ENCODE peak calls at places on chromosomes 12 and 14, in nine cellular contexts. L is uterus, K is transverse colon, C is tibial nerve, Z is IMR-90, A is neural progenitor cell, F is left ventricle myocardium inferior, R is hepatocyte, M is kidney. Y is an unnamed sample.
A peak's percentile ranks its signal among the peaks of the same experiment; 100 is the strongest.

GRCh38 chr12:27575099-27575779 is 51.2 kb downstream of the PPFIBP1 start:
- DNase-seq in L (no peak), K (no peak), C (no peak), Z (peak; percentile 41), A (no peak), F (no peak), R (no peak), M (no peak), Y (no peak)

GRCh38 chr14:80926706-80927384 is 14.7 kb downstream of the CEP128 start:
- DNase-seq in L (no peak), K (no peak), C (no peak), Z (peak; percentile 90), A (no peak), F (no peak), R (no peak), M (no peak), Y (peak; percentile 20)

GRCh38 chr12:100253437-100253836 is 13.4 kb downstream of the DEPDC4 start:
- DNase-seq in L (no peak), K (no peak), C (no peak), Z (no peak), A (no peak), F (no peak), R (no peak), M (no peak), Y (no peak)

GRCh38 chr12:89906824-89907223 is 198.2 kb upstream of the ATP2B1 start:
- DNase-seq in L (no peak), K (no peak), C (no peak), Z (no peak), A (no peak), F (no peak), R (no peak), M (no peak), Y (no peak)

GRCh38 chr12:62260733-62261683 is 804 bp downstream of the USP15 start:
- DNase-seq in L (peak; percentile 13), K (peak; percentile 45), C (no peak), Z (peak; percentile 41), A (peak; percentile 65), F (peak; percentile 18), R (peak; percentile 66), M (no peak), Y (peak; percentile 62)

GRCh38 chr12:107749094-107749493 is 11.8 kb downstream of the PRDM4 start:
- DNase-seq in L (no peak), K (no peak), C (no peak), Z (peak; percentile 17), A (no peak), F (no peak), R (no peak), M (no peak), Y (peak; percentile 54)

GRCh38 chr12:115979351-115979750 is 298.1 kb downstream of the MED13L start:
- DNase-seq in L (no peak), K (no peak), C (no peak), Z (no peak), A (no peak), F (no peak), R (no peak), M (no peak), Y (no peak)

GRCh38 chr12:57864811-57865751 is 18.6 kb upstream of the CTDSP2 start:
- DNase-seq in L (peak; percentile 86), K (peak; percentile 82), C (peak; percentile 58), Z (peak; percentile 77), A (peak; percentile 67), F (peak; percentile 83), R (peak; percentile 87), M (peak; percentile 93), Y (peak; percentile 69)

GRCh38 chr12:121441555-121441954 is 41.6 kb downstream of the RNF34 start:
- DNase-seq in L (no peak), K (no peak), C (no peak), Z (no peak), A (no peak), F (no peak), R (no peak), M (no peak), Y (no peak)

GRCh38 chr14:103782376-103782775 is 65.0 kb downstream of the PPP1R13B start:
- DNase-seq in L (no peak), K (no peak), C (no peak), Z (no peak), A (no peak), F (no peak), R (no peak), M (no peak), Y (no peak)

GRCh38 chr12:8664228-8664963 is 1.8 kb upstream of the MFAP5 start:
- DNase-seq in L (peak; percentile 75), K (peak; percentile 11), C (peak; percentile 64), Z (no peak), A (no peak), F (peak; percentile 84), R (no peak), M (no peak), Y (no peak)

GRCh38 chr12:9741726-9742125 is 8.8 kb upstream of the CLECL1 start:
- DNase-seq in L (no peak), K (peak; percentile 67), C (no peak), Z (no peak), A (no peak), F (no peak), R (no peak), M (no peak), Y (no peak)

GRCh38 chr14:91573894-91574837 is 64.1 kb upstream of the PPP4R3A start:
- DNase-seq in L (no peak), K (peak; percentile 77), C (no peak), Z (peak; percentile 25), A (peak; percentile 62), F (peak; percentile 19), R (peak; percentile 61), M (peak; percentile 72), Y (peak; percentile 27)

GRCh38 chr14:100535287-100536131 is 51.7 kb downstream of the BEGAIN start:
- DNase-seq in L (peak; percentile 12), K (peak; percentile 4), C (peak; percentile 10), Z (no peak), A (no peak), F (peak; percentile 9), R (no peak), M (peak; percentile 30), Y (no peak)

GRCh38 chr14:105491366-105492006 is 440 bp downstream of the TEDC1 start:
- DNase-seq in L (peak; percentile 73), K (peak; percentile 83), C (no peak), Z (peak; percentile 20), A (peak; percentile 78), F (peak; percentile 67), R (peak; percentile 65), M (peak; percentile 93), Y (peak; percentile 18)

GRCh38 chr12:622420-622819 is 40.8 kb downstream of the NINJ2 start:
- DNase-seq in L (no peak), K (no peak), C (no peak), Z (no peak), A (no peak), F (no peak), R (no peak), M (no peak), Y (no peak)

GRCh38 chr12:88325076-88325827 is 183.1 kb downstream of the TMTC3 start:
- DNase-seq in L (no peak), K (no peak), C (no peak), Z (peak; percentile 98), A (no peak), F (no peak), R (peak; percentile 8), M (no peak), Y (peak; percentile 90)
- TF ChIP-seq CTCF in L (no peak), K (no peak), C (no peak), Z (peak; percentile 15), A (no peak), F (no peak), R (no peak), M (no peak), Y (peak; percentile 40)

GRCh38 chr14:74514471-74514932 is 20.9 kb downstream of the ISCA2 start:
- DNase-seq in L (no peak), K (peak; percentile 20), C (no peak), Z (peak; percentile 52), A (no peak), F (no peak), R (no peak), M (peak; percentile 64), Y (no peak)
- H3K27ac ChIP-seq in L (no peak overlapping the region), K (no peak overlapping the region), C (peak overlapping the region; percentile 38), Z (peak overlapping the region; percentile 30), A (no peak overlapping the region), F (peak overlapping the region; percentile 15), R (no peak overlapping the region), M (no peak overlapping the region), Y (no peak overlapping the region)

GRCh38 chr14:68820536-68820935 is 27.7 kb upstream of the ZFP36L1 start:
- DNase-seq in L (no peak), K (no peak), C (no peak), Z (no peak), A (no peak), F (no peak), R (no peak), M (no peak), Y (no peak)

GRCh38 chr14:68820999-68821683 is 28.3 kb upstream of the ZFP36L1 start:
- DNase-seq in L (peak; percentile 23), K (no peak), C (no peak), Z (no peak), A (no peak), F (no peak), R (peak; percentile 6), M (no peak), Y (no peak)

GRCh38 chr14:68823434-68824206 is 30.8 kb upstream of the ZFP36L1 start:
- DNase-seq in L (no peak), K (no peak), C (no peak), Z (no peak), A (no peak), F (no peak), R (peak; percentile 18), M (no peak), Y (no peak)

GRCh38 chr14:68822964-68823363 is 30.1 kb upstream of the ZFP36L1 start:
- DNase-seq in L (no peak), K (no peak), C (no peak), Z (no peak), A (no peak), F (no peak), R (peak; percentile 2), M (no peak), Y (no peak)

DNA sequence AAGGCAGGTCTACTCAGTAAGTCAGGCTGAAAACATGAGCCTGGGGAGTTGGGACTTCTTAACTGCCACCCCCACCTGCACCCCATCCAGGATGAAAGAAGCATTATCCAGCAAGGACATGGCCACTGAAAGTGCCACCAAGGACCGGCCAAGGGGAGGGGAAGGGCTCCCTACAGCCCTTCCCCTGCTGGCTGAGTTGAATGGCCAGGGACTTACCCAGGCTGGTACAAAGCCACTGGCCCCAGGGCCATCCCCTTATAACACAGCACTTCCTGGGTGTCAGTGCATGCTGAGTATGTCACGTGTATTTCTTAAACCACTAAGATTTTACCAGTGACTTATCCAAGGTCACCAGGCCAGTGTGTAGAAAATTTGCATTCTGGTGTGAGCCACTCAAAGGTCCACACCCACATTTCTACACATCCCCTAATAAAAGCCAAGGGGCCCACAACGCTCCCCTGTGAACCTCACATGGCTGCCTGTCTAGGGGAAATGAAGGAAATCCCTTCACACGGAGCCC is 29.3 kb upstream of the ZFP36L1 start:
- DNase-seq in L (no peak), K (no peak), C (no peak), Z (no peak), A (no peak), F (no peak), R (no peak), M (no peak), Y (no peak)
- H3K4me1 ChIP-seq in L (no peaks in the 10 kb centered on the region), K (peaks cover 6% of the 10 kb centered on the region), C (no peaks in the 10 kb centered on the region), Z (no peaks in the 10 kb centered on the region), A (peaks cover 7% of the 10 kb centered on the region), F (peaks cover 7% of the 10 kb centered on the region), R (peaks cover 21% of the 10 kb centered on the region), M (peaks cover 19% of the 10 kb centered on the region), Y (no peaks in the 10 kb centered on the region)

DNA sequence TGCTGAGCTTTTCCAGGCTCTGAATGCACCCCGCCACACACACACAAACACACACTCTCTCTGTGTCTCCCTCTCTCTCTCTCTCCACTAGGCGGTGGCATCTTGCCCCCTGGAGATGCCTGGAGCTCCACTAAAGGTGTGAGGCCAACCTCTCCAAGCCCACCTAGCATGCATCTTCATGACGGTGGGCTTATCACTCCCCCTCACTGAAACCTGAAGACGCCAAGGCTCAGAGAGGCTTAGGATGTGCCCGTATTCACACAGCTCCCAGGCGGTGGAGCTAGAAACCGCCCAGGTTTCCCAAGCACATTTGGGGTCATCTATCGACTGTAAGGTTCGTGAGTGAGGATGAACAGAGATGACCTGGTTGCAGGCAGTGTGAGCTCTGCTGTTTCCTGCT is 42.6 kb upstream of the BCL11B start:
- DNase-seq in L (no peak), K (no peak), C (no peak), Z (no peak), A (no peak), F (no peak), R (no peak), M (no peak), Y (no peak)
- TF ChIP-seq CTCF in L (no peak), K (no peak), C (no peak), Z (no peak), A (no peak), F (no peak), R (no peak), M (no peak), Y (no peak)

Y was measured in foreskin keratinocyte.